ENCODE peak calls at places on chromosomes 12 and 14, in ten cellular contexts. D is PC-3, L is HepG2, E is IMR-90, Z is MM.1S, Q is neural progenitor cell, B is astrocyte, Y is HCT116, U is K562, H is neuronal stem cell. V is an unnamed sample. For H3K9me3, the result is how much of the 10 kb centered on the place peaks cover.

GRCh38 chr14:79548836-79549235 is 662.5 kb downstream of the DIO2 start:
- DNase-seq in D (no peak), L (no peak), E (no peak), Z (no peak), Q (no peak), B (no peak), Y (no peak), U (no peak), H (no peak), V (no peak)

GRCh38 chr12:3972576-3972975 is 99.4 kb upstream of the PARP11 start:
- DNase-seq in D (no peak), L (no peak), E (no peak), Z (no peak), Q (no peak), B (no peak), Y (no peak), U (no peak), H (no peak), V (no peak)

GRCh38 chr12:77725611-77726010 is 105.1 kb upstream of the NAV3 start:
- DNase-seq in D (no peak), L (no peak), E (peak), Z (no peak), Q (no peak), B (peak), Y (no peak), U (no peak), H (no peak), V (peak)

GRCh38 chr14:75340921-75341320 is 62.3 kb downstream of the FOS start:
- DNase-seq in D (no peak), L (no peak), E (no peak), Z (no peak), Q (no peak), B (no peak), Y (no peak), U (no peak), H (no peak), V (no peak)

GRCh38 chr12:13024151-13024946 is 19.8 kb upstream of the FAM234B start:
- DNase-seq in D (no peak), L (peak), E (peak), Z (peak), Q (peak), B (no peak), Y (peak), U (peak), H (no peak), V (no peak)

GRCh38 chr14:62778847-62779246 is 266.4 kb downstream of the KCNH5 start:
- DNase-seq in D (no peak), L (no peak), E (peak), Z (no peak), Q (no peak), B (peak), Y (no peak), U (no peak), H (no peak), V (peak)

GRCh38 chr14:37594238-37594915 is 672 bp downstream of the FOXA1 start:
- DNase-seq in D (peak), L (peak), E (peak), Z (peak), Q (peak), B (peak), Y (peak), U (peak), H (peak), V (peak)

GRCh38 chr12:47838286-47838931 is 18.7 kb upstream of the HDAC7 start:
- DNase-seq in D (peak), L (peak), E (peak), Z (no peak), Q (peak), B (no peak), Y (peak), U (peak), H (no peak), V (no peak)

GRCh38 chr14:93464271-93464670 is 33.5 kb downstream of the UNC79 start:
- DNase-seq in D (no peak), L (no peak), E (no peak), Z (no peak), Q (no peak), B (no peak), Y (no peak), U (no peak), H (no peak), V (no peak)

GRCh38 chr12:32692358-32692757 is 13.3 kb downstream of the DNM1L start:
- DNase-seq in D (no peak), L (no peak), E (no peak), Z (no peak), Q (no peak), B (no peak), Y (no peak), U (no peak), H (no peak), V (no peak)

GRCh38 chr12:28240853-28241252 is 50.6 kb downstream of the CCDC91 start:
- DNase-seq in D (no peak), L (no peak), E (no peak), Z (no peak), Q (no peak), B (no peak), Y (no peak), U (no peak), H (no peak), V (no peak)

GRCh38 chr12:28239918-28240317 is 49.7 kb downstream of the CCDC91 start:
- DNase-seq in D (no peak), L (no peak), E (no peak), Z (no peak), Q (no peak), B (no peak), Y (no peak), U (no peak), H (no peak), V (no peak)

GRCh38 chr12:28242129-28242887 is 52.1 kb downstream of the CCDC91 start:
- DNase-seq in D (no peak), L (no peak), E (no peak), Z (no peak), Q (no peak), B (no peak), Y (no peak), U (peak), H (no peak), V (no peak)

GRCh38 chr12:28247806-28248205 is 57.5 kb downstream of the CCDC91 start:
- DNase-seq in D (no peak), L (no peak), E (no peak), Z (no peak), Q (no peak), B (no peak), Y (no peak), U (no peak), H (no peak), V (no peak)

DNA sequence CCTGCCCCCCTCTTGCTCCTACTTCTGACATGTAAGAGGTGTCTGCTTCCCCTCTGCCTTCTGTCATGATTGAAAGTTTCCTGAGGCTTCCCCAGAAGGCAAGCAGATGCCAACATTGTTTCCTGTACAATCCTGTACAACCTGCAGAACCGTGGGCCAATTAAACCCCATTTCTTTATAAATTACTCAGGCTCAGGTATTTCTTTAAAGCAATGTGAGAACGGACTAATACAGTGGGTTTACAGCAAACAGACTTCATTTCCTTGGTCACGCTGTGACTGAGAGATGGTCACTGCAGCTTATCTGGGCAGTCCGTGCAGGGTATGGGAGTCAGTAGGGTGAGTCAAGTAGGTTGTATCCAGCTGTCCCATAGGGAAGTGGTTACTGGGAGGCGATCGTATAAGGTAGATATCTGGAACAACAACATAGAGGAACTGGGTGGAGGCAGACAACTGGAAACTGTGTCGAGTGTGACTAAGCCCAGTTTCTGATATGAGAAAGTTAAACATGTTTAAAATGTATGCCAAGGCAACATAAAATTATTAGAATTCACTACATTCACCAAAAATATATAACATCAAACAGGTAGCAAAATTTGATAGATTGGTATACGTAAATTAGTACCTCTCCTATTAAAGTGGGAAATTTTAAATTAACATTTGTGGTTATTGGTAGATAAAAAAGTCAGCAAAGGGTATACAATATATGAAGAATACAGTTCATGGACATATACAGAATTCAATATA is 52.8 kb downstream of the CCDC91 start:
- DNase-seq in D (peak), L (no peak), E (peak), Z (no peak), Q (no peak), B (peak), Y (no peak), U (peak), H (no peak), V (no peak)
- H3K9me3 ChIP-seq in D (under half), L (under half), E (under half), Z (under half), Q (under half), B (under half), Y (under half), U (under half), H (under half), V (under half)

GRCh38 chr14:104114421-104115130 is 23.8 kb upstream of the KIF26A start:
- DNase-seq in D (no peak), L (no peak), E (no peak), Z (no peak), Q (no peak), B (no peak), Y (no peak), U (no peak), H (no peak), V (no peak)

GRCh38 chr14:104115131-104115600 is 23.2 kb upstream of the KIF26A start:
- DNase-seq in D (no peak), L (no peak), E (no peak), Z (no peak), Q (no peak), B (no peak), Y (no peak), U (no peak), H (no peak), V (no peak)

GRCh38 chr14:104116544-104117340 is 21.6 kb upstream of the KIF26A start:
- DNase-seq in D (peak), L (no peak), E (no peak), Z (no peak), Q (peak), B (no peak), Y (peak), U (no peak), H (no peak), V (no peak)

GRCh38 chr14:104117341-104118005 is 20.9 kb upstream of the KIF26A start:
- DNase-seq in D (no peak), L (no peak), E (no peak), Z (no peak), Q (peak), B (no peak), Y (no peak), U (no peak), H (no peak), V (no peak)

GRCh38 chr14:104115691-104116543 is 22.5 kb upstream of the KIF26A start:
- DNase-seq in D (peak), L (no peak), E (no peak), Z (no peak), Q (no peak), B (no peak), Y (no peak), U (no peak), H (no peak), V (no peak)
- H3K9ac ChIP-seq in D (peak), L (no peak), E (no peak), Z (no peak), Q (no peak), B (no peak), Y (peak), U (no peak), H (no peak), V (no peak)

GRCh38 chr14:28772613-28773012 is 6.0 kb downstream of the FOXG1 start:
- DNase-seq in D (no peak), L (no peak), E (no peak), Z (no peak), Q (peak), B (no peak), Y (no peak), U (no peak), H (no peak), V (no peak)

GRCh38 chr14:28773176-28773575 is 6.6 kb downstream of the FOXG1 start:
- DNase-seq in D (no peak), L (no peak), E (no peak), Z (no peak), Q (peak), B (no peak), Y (no peak), U (no peak), H (no peak), V (no peak)

GRCh38 chr14:28774764-28775738 is 8.5 kb downstream of the FOXG1 start:
- DNase-seq in D (no peak), L (no peak), E (no peak), Z (no peak), Q (peak), B (no peak), Y (no peak), U (no peak), H (no peak), V (no peak)

GRCh38 chr14:28776482-28777266 is 10.1 kb downstream of the FOXG1 start:
- DNase-seq in D (no peak), L (no peak), E (no peak), Z (no peak), Q (no peak), B (no peak), Y (no peak), U (no peak), H (no peak), V (no peak)

DNA sequence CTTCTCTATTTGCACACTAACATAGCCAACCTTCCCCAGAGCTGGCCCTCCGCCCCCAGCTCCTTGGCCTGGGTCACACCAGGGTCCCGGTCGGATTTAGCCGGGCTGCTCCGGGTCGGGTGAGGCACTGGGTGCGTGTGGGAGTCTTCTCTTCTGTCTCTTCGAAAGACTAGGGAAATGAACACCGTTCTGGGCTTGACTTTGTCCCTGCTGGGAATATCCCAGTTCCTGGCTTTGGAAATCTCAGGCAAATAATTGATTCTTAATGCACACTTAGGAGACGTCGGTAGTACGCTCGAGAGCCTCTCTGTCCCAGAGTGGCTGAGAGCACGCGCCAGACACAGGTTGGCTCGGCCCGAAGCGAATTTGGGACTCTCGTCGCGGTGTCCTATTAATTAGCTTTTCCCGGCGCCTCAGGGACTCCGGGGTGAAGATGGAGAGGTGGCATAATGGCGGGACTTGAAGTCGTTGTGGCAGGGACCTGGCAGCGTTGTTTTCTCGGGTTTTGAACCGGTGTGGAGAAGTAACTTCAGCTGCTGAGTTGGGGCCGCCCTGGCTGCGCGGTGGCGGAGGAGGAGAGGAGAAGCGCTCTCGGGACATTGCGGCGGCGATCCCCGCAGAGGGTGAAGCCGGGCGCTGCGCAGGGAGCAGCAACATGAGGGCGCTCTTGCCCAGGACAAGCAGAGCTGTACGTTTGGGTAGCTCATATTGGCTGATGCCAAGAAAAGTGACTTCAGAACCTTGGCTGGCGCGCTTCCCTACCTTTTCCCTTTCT is 7.5 kb downstream of the FOXG1 start:
- DNase-seq in D (no peak), L (no peak), E (peak), Z (no peak), Q (peak), B (peak), Y (no peak), U (no peak), H (no peak), V (peak)
- H3K4me2 ChIP-seq in D (no peak), L (no peak), E (peak), Z (no peak), Q (peak), B (peak), Y (no peak), U (peak), H (peak), V (peak)

GRCh38 chr14:98623806-98624430 is 648.1 kb downstream of the BCL11B start:
- DNase-seq in D (no peak), L (no peak), E (no peak), Z (no peak), Q (no peak), B (peak), Y (no peak), U (no peak), H (no peak), V (peak)
- H3K9me3 ChIP-seq in D (under half), L (half or more), E (under half), Z (under half), Q (under half), B (under half), Y (under half), U (under half), H (under half), V (under half)